ENCODE peak calls at places on chromosomes 16 and 17, in nine cellular contexts. One of them, this sample, is unnamed.

GRCh38 chr17:43334744-43335400 is 63.9 kb upstream of the ARL4D start:
- DNase-seq in testis: no peak
- DNase-seq in A549: no peak
- DNase-seq in prostate gland: no peak
- DNase-seq in effector memory CD4-positive, alpha-beta T cell: no peak
- DNase-seq in CD8-positive, alpha-beta memory T cell: no peak
- DNase-seq in gastrocnemius medialis: no peak
- DNase-seq in fibroblast of lung: no peak
- DNase-seq in endodermal cell: no peak
- DNase-seq in this sample: no peak

GRCh38 chr16:68902376-68903345 is 59.3 kb downstream of the TANGO6 start:
- DNase-seq in effector memory CD4-positive, alpha-beta T cell: no peak
- DNase-seq in CD8-positive, alpha-beta memory T cell: no peak
- DNase-seq in testis: peak; percentile 60
- DNase-seq in endodermal cell: peak; percentile 86
- DNase-seq in gastrocnemius medialis: peak; percentile 5
- DNase-seq in fibroblast of lung: peak; percentile 40
- DNase-seq in prostate gland: peak; percentile 56
- DNase-seq in A549: peak; percentile 58
- DNase-seq in this sample: peak; percentile 32

GRCh38 chr17:5128905-5129535 is 13.2 kb downstream of the USP6 start:
- DNase-seq in effector memory CD4-positive, alpha-beta T cell: no peak
- DNase-seq in testis: no peak
- DNase-seq in CD8-positive, alpha-beta memory T cell: no peak
- DNase-seq in prostate gland: peak; percentile 1
- DNase-seq in gastrocnemius medialis: no peak
- DNase-seq in endodermal cell: no peak
- DNase-seq in fibroblast of lung: no peak
- DNase-seq in A549: no peak
- DNase-seq in this sample: no peak

GRCh38 chr16:23554536-23554935 is 2.6 kb downstream of the EARS2 start:
- DNase-seq in gastrocnemius medialis: no peak
- DNase-seq in CD8-positive, alpha-beta memory T cell: no peak
- DNase-seq in A549: no peak
- DNase-seq in prostate gland: no peak
- DNase-seq in fibroblast of lung: no peak
- DNase-seq in effector memory CD4-positive, alpha-beta T cell: no peak
- DNase-seq in endodermal cell: no peak
- DNase-seq in testis: no peak
- DNase-seq in this sample: no peak

GRCh38 chr17:81039854-81040758 is 5.2 kb downstream of the BAIAP2 start:
- DNase-seq in effector memory CD4-positive, alpha-beta T cell: no peak
- DNase-seq in prostate gland: no peak
- DNase-seq in testis: no peak
- DNase-seq in endodermal cell: no peak
- DNase-seq in CD8-positive, alpha-beta memory T cell: no peak
- DNase-seq in gastrocnemius medialis: no peak
- DNase-seq in fibroblast of lung: peak; percentile 82
- DNase-seq in A549: no peak
- DNase-seq in this sample: no peak

GRCh38 chr17:44379887-44380286 is 9.6 kb downstream of the ITGA2B start:
- DNase-seq in A549: no peak
- DNase-seq in gastrocnemius medialis: no peak
- DNase-seq in effector memory CD4-positive, alpha-beta T cell: no peak
- DNase-seq in CD8-positive, alpha-beta memory T cell: no peak
- DNase-seq in testis: no peak
- DNase-seq in prostate gland: no peak
- DNase-seq in fibroblast of lung: no peak
- DNase-seq in endodermal cell: no peak
- DNase-seq in this sample: no peak

GRCh38 chr16:51155199-51155607 is 4.1 kb upstream of the SALL1 start:
- DNase-seq in endodermal cell: peak; percentile 75
- DNase-seq in prostate gland: no peak
- DNase-seq in testis: no peak
- DNase-seq in effector memory CD4-positive, alpha-beta T cell: no peak
- DNase-seq in gastrocnemius medialis: no peak
- DNase-seq in CD8-positive, alpha-beta memory T cell: no peak
- DNase-seq in A549: no peak
- DNase-seq in fibroblast of lung: peak; percentile 74
- DNase-seq in this sample: no peak

GRCh38 chr17:2171725-2172446 is 117.0 kb downstream of the HIC1 start:
- DNase-seq in endodermal cell: no peak
- DNase-seq in testis: peak; percentile 61
- DNase-seq in CD8-positive, alpha-beta memory T cell: no peak
- DNase-seq in fibroblast of lung: peak; percentile 100
- DNase-seq in effector memory CD4-positive, alpha-beta T cell: no peak
- DNase-seq in prostate gland: peak; percentile 84
- DNase-seq in gastrocnemius medialis: peak; percentile 37
- DNase-seq in A549: no peak
- DNase-seq in this sample: no peak

GRCh38 chr17:3845754-3846738 is at the start of gene NCBP3:
- DNase-seq in A549: peak; percentile 97
- DNase-seq in gastrocnemius medialis: peak; percentile 82
- DNase-seq in fibroblast of lung: peak; percentile 92
- DNase-seq in CD8-positive, alpha-beta memory T cell: peak; percentile 86
- DNase-seq in endodermal cell: peak; percentile 98
- DNase-seq in testis: peak; percentile 93
- DNase-seq in effector memory CD4-positive, alpha-beta T cell: peak; percentile 85
- DNase-seq in prostate gland: peak; percentile 86
- DNase-seq in this sample: peak; percentile 74

GRCh38 chr17:31595666-31596381 is 204.3 kb downstream of the RAB11FIP4 start:
- DNase-seq in fibroblast of lung: no peak
- DNase-seq in effector memory CD4-positive, alpha-beta T cell: no peak
- DNase-seq in endodermal cell: peak; percentile 71
- DNase-seq in CD8-positive, alpha-beta memory T cell: no peak
- DNase-seq in testis: no peak
- DNase-seq in A549: no peak
- DNase-seq in prostate gland: no peak
- DNase-seq in gastrocnemius medialis: no peak
- DNase-seq in this sample: no peak

GRCh38 chr17:27569257-27569722 is 61.7 kb upstream of the LGALS9 start:
- DNase-seq in gastrocnemius medialis: no peak
- DNase-seq in fibroblast of lung: no peak
- DNase-seq in effector memory CD4-positive, alpha-beta T cell: no peak
- DNase-seq in prostate gland: no peak
- DNase-seq in endodermal cell: peak; percentile 97
- DNase-seq in CD8-positive, alpha-beta memory T cell: peak; percentile 69
- DNase-seq in A549: peak; percentile 65
- DNase-seq in testis: peak; percentile 46
- DNase-seq in this sample: no peak

GRCh38 chr16:58218786-58219185 is 20.9 kb upstream of the CSNK2A2 start:
- DNase-seq in effector memory CD4-positive, alpha-beta T cell: no peak
- DNase-seq in testis: no peak
- DNase-seq in fibroblast of lung: no peak
- DNase-seq in A549: no peak
- DNase-seq in endodermal cell: no peak
- DNase-seq in prostate gland: no peak
- DNase-seq in CD8-positive, alpha-beta memory T cell: no peak
- DNase-seq in gastrocnemius medialis: no peak
- DNase-seq in this sample: no peak

GRCh38 chr16:51431517-51432241 is 280.6 kb upstream of the SALL1 start:
- DNase-seq in prostate gland: no peak
- DNase-seq in CD8-positive, alpha-beta memory T cell: no peak
- DNase-seq in A549: peak; percentile 6
- DNase-seq in gastrocnemius medialis: no peak
- DNase-seq in endodermal cell: no peak
- DNase-seq in testis: no peak
- DNase-seq in effector memory CD4-positive, alpha-beta T cell: no peak
- DNase-seq in fibroblast of lung: peak; percentile 100
- DNase-seq in this sample: peak; percentile 27

GRCh38 chr16:1929105-1929504 is 10.9 kb upstream of the HS3ST6 start:
- DNase-seq in effector memory CD4-positive, alpha-beta T cell: no peak
- DNase-seq in A549: peak; percentile 78
- DNase-seq in fibroblast of lung: no peak
- DNase-seq in prostate gland: no peak
- DNase-seq in endodermal cell: peak; percentile 71
- DNase-seq in gastrocnemius medialis: no peak
- DNase-seq in CD8-positive, alpha-beta memory T cell: no peak
- DNase-seq in testis: peak; percentile 35
- DNase-seq in this sample: peak; percentile 39

GRCh38 chr17:11608396-11608795 is 10.1 kb downstream of the DNAH9 start:
- DNase-seq in CD8-positive, alpha-beta memory T cell: no peak
- DNase-seq in prostate gland: peak; percentile 79
- DNase-seq in A549: no peak
- DNase-seq in endodermal cell: no peak
- DNase-seq in effector memory CD4-positive, alpha-beta T cell: no peak
- DNase-seq in fibroblast of lung: no peak
- DNase-seq in gastrocnemius medialis: peak; percentile 27
- DNase-seq in testis: peak; percentile 93
- DNase-seq in this sample: no peak

GRCh38 chr17:51610834-51611233 is 350.5 kb downstream of the UTP18 start:
- DNase-seq in CD8-positive, alpha-beta memory T cell: no peak
- DNase-seq in fibroblast of lung: no peak
- DNase-seq in endodermal cell: no peak
- DNase-seq in gastrocnemius medialis: no peak
- DNase-seq in prostate gland: no peak
- DNase-seq in A549: no peak
- DNase-seq in effector memory CD4-positive, alpha-beta T cell: no peak
- DNase-seq in testis: no peak
- DNase-seq in this sample: no peak

GRCh38 chr17:80474231-80474932 is 2.0 kb downstream of the NPTX1 start:
- DNase-seq in testis: no peak
- DNase-seq in A549: peak; percentile 78
- DNase-seq in fibroblast of lung: peak; percentile 33
- DNase-seq in endodermal cell: peak; percentile 72
- DNase-seq in effector memory CD4-positive, alpha-beta T cell: peak; percentile 8
- DNase-seq in gastrocnemius medialis: no peak
- DNase-seq in prostate gland: peak; percentile 41
- DNase-seq in CD8-positive, alpha-beta memory T cell: no peak
- DNase-seq in this sample: no peak

GRCh38 chr16:79194291-79194690 is 406.2 kb downstream of the MAF start:
- DNase-seq in A549: no peak
- DNase-seq in gastrocnemius medialis: no peak
- DNase-seq in fibroblast of lung: no peak
- DNase-seq in prostate gland: no peak
- DNase-seq in CD8-positive, alpha-beta memory T cell: no peak
- DNase-seq in endodermal cell: no peak
- DNase-seq in testis: no peak
- DNase-seq in effector memory CD4-positive, alpha-beta T cell: no peak
- DNase-seq in this sample: no peak

GRCh38 chr16:84667600-84668309 is 19.4 kb downstream of the KLHL36 start:
- DNase-seq in endodermal cell: peak; percentile 64
- DNase-seq in fibroblast of lung: no peak
- DNase-seq in prostate gland: no peak
- DNase-seq in CD8-positive, alpha-beta memory T cell: no peak
- DNase-seq in A549: no peak
- DNase-seq in gastrocnemius medialis: no peak
- DNase-seq in testis: peak; percentile 60
- DNase-seq in effector memory CD4-positive, alpha-beta T cell: no peak
- DNase-seq in this sample: no peak

GRCh38 chr16:87317766-87318121 is 552 bp upstream of the C16orf95 start:
- DNase-seq in A549: peak; percentile 60
- DNase-seq in endodermal cell: no peak
- DNase-seq in prostate gland: no peak
- DNase-seq in fibroblast of lung: peak; percentile 64
- DNase-seq in testis: peak; percentile 69
- DNase-seq in effector memory CD4-positive, alpha-beta T cell: no peak
- DNase-seq in CD8-positive, alpha-beta memory T cell: no peak
- DNase-seq in gastrocnemius medialis: no peak
- DNase-seq in this sample: no peak

GRCh38 chr17:75238020-75238580 is 23.3 kb downstream of the GGA3 start:
- DNase-seq in A549: no peak
- DNase-seq in effector memory CD4-positive, alpha-beta T cell: no peak
- DNase-seq in testis: no peak
- DNase-seq in gastrocnemius medialis: no peak
- DNase-seq in fibroblast of lung: no peak
- DNase-seq in prostate gland: no peak
- DNase-seq in endodermal cell: no peak
- DNase-seq in CD8-positive, alpha-beta memory T cell: no peak
- DNase-seq in this sample: no peak
- H3K27ac ChIP-seq in A549: no peak overlapping the region
- H3K27ac ChIP-seq in effector memory CD4-positive, alpha-beta T cell: no peak overlapping the region
- H3K27ac ChIP-seq in testis: no peak overlapping the region
- H3K27ac ChIP-seq in gastrocnemius medialis: peak overlapping the region; percentile 66
- H3K27ac ChIP-seq in fibroblast of lung: no peak overlapping the region
- H3K27ac ChIP-seq in prostate gland: no peak overlapping the region
- H3K27ac ChIP-seq in endodermal cell: no peak overlapping the region
- H3K27ac ChIP-seq in CD8-positive, alpha-beta memory T cell: no peak overlapping the region
- H3K27ac ChIP-seq in this sample: no peak overlapping the region

GRCh38 chr17:77291591-77292386 is 151.0 kb downstream of the SEC14L1 start:
- DNase-seq in fibroblast of lung: peak; percentile 61
- DNase-seq in gastrocnemius medialis: no peak
- DNase-seq in CD8-positive, alpha-beta memory T cell: no peak
- DNase-seq in endodermal cell: no peak
- DNase-seq in prostate gland: no peak
- DNase-seq in A549: no peak
- DNase-seq in effector memory CD4-positive, alpha-beta T cell: no peak
- DNase-seq in testis: no peak
- DNase-seq in this sample: no peak
- H3K27ac ChIP-seq in fibroblast of lung: no peak overlapping the region
- H3K27ac ChIP-seq in gastrocnemius medialis: no peak overlapping the region
- H3K27ac ChIP-seq in CD8-positive, alpha-beta memory T cell: no peak overlapping the region
- H3K27ac ChIP-seq in endodermal cell: no peak overlapping the region
- H3K27ac ChIP-seq in prostate gland: no peak overlapping the region
- H3K27ac ChIP-seq in A549: peak overlapping the region; percentile 5
- H3K27ac ChIP-seq in effector memory CD4-positive, alpha-beta T cell: no peak overlapping the region
- H3K27ac ChIP-seq in testis: no peak overlapping the region
- H3K27ac ChIP-seq in this sample: no peak overlapping the region

GRCh38 chr17:38874505-38875419 is 4.9 kb downstream of the LASP1 start:
- DNase-seq in testis: no peak
- DNase-seq in fibroblast of lung: peak; percentile 37
- DNase-seq in gastrocnemius medialis: no peak
- DNase-seq in prostate gland: no peak
- DNase-seq in CD8-positive, alpha-beta memory T cell: no peak
- DNase-seq in endodermal cell: peak; percentile 53
- DNase-seq in A549: no peak
- DNase-seq in effector memory CD4-positive, alpha-beta T cell: no peak
- DNase-seq in this sample: no peak
- H3K27ac ChIP-seq in testis: no peak overlapping the region
- H3K27ac ChIP-seq in fibroblast of lung: peak overlapping the region; percentile 6
- H3K27ac ChIP-seq in gastrocnemius medialis: peak overlapping the region; percentile 91
- H3K27ac ChIP-seq in prostate gland: no peak overlapping the region
- H3K27ac ChIP-seq in CD8-positive, alpha-beta memory T cell: no peak overlapping the region
- H3K27ac ChIP-seq in endodermal cell: no peak overlapping the region
- H3K27ac ChIP-seq in A549: peak overlapping the region; percentile 98
- H3K27ac ChIP-seq in effector memory CD4-positive, alpha-beta T cell: peak overlapping the region; percentile 41
- H3K27ac ChIP-seq in this sample: peak overlapping the region; percentile 61

GRCh38 chr17:6643460-6644125 is 2.7 kb downstream of the TXNDC17 start:
- DNase-seq in A549: no peak
- DNase-seq in testis: no peak
- DNase-seq in CD8-positive, alpha-beta memory T cell: no peak
- DNase-seq in effector memory CD4-positive, alpha-beta T cell: no peak
- DNase-seq in fibroblast of lung: peak; percentile 71
- DNase-seq in gastrocnemius medialis: no peak
- DNase-seq in prostate gland: no peak
- DNase-seq in endodermal cell: no peak
- DNase-seq in this sample: no peak
- H3K27ac ChIP-seq in A549: no peak overlapping the region
- H3K27ac ChIP-seq in testis: no peak overlapping the region
- H3K27ac ChIP-seq in CD8-positive, alpha-beta memory T cell: no peak overlapping the region
- H3K27ac ChIP-seq in effector memory CD4-positive, alpha-beta T cell: no peak overlapping the region
- H3K27ac ChIP-seq in fibroblast of lung: no peak overlapping the region
- H3K27ac ChIP-seq in gastrocnemius medialis: no peak overlapping the region
- H3K27ac ChIP-seq in prostate gland: no peak overlapping the region
- H3K27ac ChIP-seq in endodermal cell: no peak overlapping the region
- H3K27ac ChIP-seq in this sample: no peak overlapping the region

This sample was measured in caudate nucleus.